ENCODE peak calls at places on chromosomes 4 and X, in seven cellular contexts. L, I, J, D, K, Y and Z are unnamed samples.

GRCh38 chr4:120630432-120630831 is 292.1 kb downstream of the PRDM5 start:
- DNase-seq in L (no peak), I (no peak), J (no peak), D (no peak), K (no peak), Y (no peak), Z (no peak)

GRCh38 chrX:20988118-20988517 is 386.1 kb upstream of the CNKSR2 start:
- DNase-seq in L (no peak), I (no peak), J (no peak), D (no peak), K (no peak), Y (no peak), Z (no peak)

GRCh38 chrX:77917294-77917933 is 6.9 kb downstream of the ATP7A start:
- DNase-seq in L (no peak), I (no peak), J (no peak), D (no peak), K (no peak), Y (no peak), Z (no peak)

GRCh38 chr4:1462768-1463075 is 56.5 kb upstream of the NKX1-1 start:
- DNase-seq in L (no peak), I (no peak), J (no peak), D (no peak), K (peak), Y (no peak), Z (no peak)

GRCh38 chrX:83759872-83760271 is 101.1 kb upstream of the CYLC1 start:
- DNase-seq in L (no peak), I (no peak), J (peak), D (no peak), K (no peak), Y (no peak), Z (no peak)

GRCh38 chr4:37734989-37735388 is 48.8 kb upstream of the RELL1 start:
- DNase-seq in L (no peak), I (no peak), J (no peak), D (no peak), K (no peak), Y (no peak), Z (no peak)

GRCh38 chr4:124061413-124061812 is 651.1 kb downstream of the ANKRD50 start:
- DNase-seq in L (no peak), I (no peak), J (peak), D (no peak), K (no peak), Y (no peak), Z (no peak)

GRCh38 chr4:113784497-113785254 is 23.1 kb upstream of the CAMK2D start:
- DNase-seq in L (no peak), I (no peak), J (peak), D (no peak), K (no peak), Y (no peak), Z (no peak)

GRCh38 chr4:84568496-84568895 is 14.4 kb upstream of the CDS1 start:
- DNase-seq in L (no peak), I (no peak), J (peak), D (no peak), K (no peak), Y (no peak), Z (no peak)

GRCh38 chr4:123120473-123120872 is 198.1 kb upstream of the NUDT6 start:
- DNase-seq in L (no peak), I (no peak), J (no peak), D (no peak), K (no peak), Y (no peak), Z (no peak)

GRCh38 chr4:24364852-24365251 is 219.5 kb downstream of the DHX15 start:
- DNase-seq in L (no peak), I (no peak), J (no peak), D (no peak), K (no peak), Y (no peak), Z (no peak)

GRCh38 chrX:42485621-42486020 is 292.3 kb downstream of the PPP1R2C start:
- DNase-seq in L (no peak), I (no peak), J (no peak), D (no peak), K (no peak), Y (no peak), Z (no peak)

GRCh38 chr4:168484626-168485025 is 4.3 kb upstream of the DDX60L start:
- DNase-seq in L (no peak), I (no peak), J (peak), D (no peak), K (no peak), Y (no peak), Z (no peak)

GRCh38 chr4:168784786-168785461 is 225.1 kb downstream of the CBR4 start:
- DNase-seq in L (no peak), I (no peak), J (peak), D (no peak), K (no peak), Y (no peak), Z (no peak)

GRCh38 chrX:53116101-53116500 is 22.2 kb downstream of the KANTR start:
- DNase-seq in L (no peak), I (no peak), J (peak), D (no peak), K (no peak), Y (no peak), Z (no peak)

GRCh38 chr4:80183196-80184052 is 13.9 kb upstream of the PRDM8 start:
- DNase-seq in L (no peak), I (no peak), J (no peak), D (no peak), K (no peak), Y (no peak), Z (no peak)

GRCh38 chr4:85866508-85866907 is 391.6 kb downstream of the ARHGAP24 start:
- DNase-seq in L (no peak), I (no peak), J (peak), D (no peak), K (no peak), Y (no peak), Z (no peak)

GRCh38 chrX:150365051-150365952 is 2.2 kb downstream of the MAMLD1 start:
- DNase-seq in L (no peak), I (no peak), J (peak), D (peak), K (peak), Y (peak), Z (peak)

GRCh38 chrX:45295587-45295986 is 94.9 kb upstream of the DIPK2B start:
- DNase-seq in L (no peak), I (no peak), J (peak), D (no peak), K (no peak), Y (no peak), Z (no peak)

GRCh38 chr4:106337916-106338315 is 21.6 kb downstream of the AIMP1 start:
- DNase-seq in L (no peak), I (no peak), J (no peak), D (no peak), K (no peak), Y (no peak), Z (no peak)

GRCh38 chrX:129636175-129636681 is 18.5 kb downstream of the APLN start:
- DNase-seq in L (no peak), I (no peak), J (peak), D (no peak), K (no peak), Y (no peak), Z (no peak)